ENCODE peak calls at places on chromosomes 16 and 17, in six cellular contexts. One of them, this sample, is unnamed.

GRCh38 chr16:77298638-77299360 is 99.6 kb downstream of the SYCE1L start:
- DNase-seq in frontal cortex: no peak
- DNase-seq in NCI-H748 treated with DMSO at 0.1 percent for 48 hours: no peak
- DNase-seq in substantia nigra: no peak
- DNase-seq in CD14-positive monocyte: no peak
- DNase-seq in thoracic aorta: no peak
- DNase-seq in this sample: peak; percentile 45

GRCh38 chr16:76943936-76944335 is 247.1 kb upstream of the MON1B start:
- DNase-seq in frontal cortex: no peak
- DNase-seq in NCI-H748 treated with DMSO at 0.1 percent for 48 hours: peak; percentile 40
- DNase-seq in substantia nigra: no peak
- DNase-seq in CD14-positive monocyte: no peak
- DNase-seq in thoracic aorta: no peak
- DNase-seq in this sample: no peak

GRCh38 chr16:66741131-66741900 is 10.1 kb downstream of the DYNC1LI2 start:
- DNase-seq in frontal cortex: peak; percentile 62
- DNase-seq in NCI-H748 treated with DMSO at 0.1 percent for 48 hours: no peak
- DNase-seq in substantia nigra: peak; percentile 96
- DNase-seq in CD14-positive monocyte: no peak
- DNase-seq in thoracic aorta: peak; percentile 83
- DNase-seq in this sample: peak; percentile 95

GRCh38 chr17:57885148-57885915 is 35.5 kb upstream of the MRPS23 start:
- DNase-seq in frontal cortex: no peak
- DNase-seq in NCI-H748 treated with DMSO at 0.1 percent for 48 hours: no peak
- DNase-seq in substantia nigra: no peak
- DNase-seq in CD14-positive monocyte: no peak
- DNase-seq in thoracic aorta: no peak
- DNase-seq in this sample: no peak

GRCh38 chr17:11292491-11292890 is 51.5 kb downstream of the SHISA6 start:
- DNase-seq in frontal cortex: no peak
- DNase-seq in NCI-H748 treated with DMSO at 0.1 percent for 48 hours: no peak
- DNase-seq in substantia nigra: no peak
- DNase-seq in CD14-positive monocyte: no peak
- DNase-seq in thoracic aorta: no peak
- DNase-seq in this sample: no peak

GRCh38 chr16:66521951-66522771 is 27.8 kb downstream of the TK2 start:
- DNase-seq in frontal cortex: no peak
- DNase-seq in NCI-H748 treated with DMSO at 0.1 percent for 48 hours: no peak
- DNase-seq in substantia nigra: no peak
- DNase-seq in CD14-positive monocyte: peak; percentile 91
- DNase-seq in thoracic aorta: no peak
- DNase-seq in this sample: no peak

GRCh38 chr16:89308391-89309333 is 91.2 kb downstream of the ZNF778 start:
- DNase-seq in frontal cortex: no peak
- DNase-seq in NCI-H748 treated with DMSO at 0.1 percent for 48 hours: no peak
- DNase-seq in substantia nigra: no peak
- DNase-seq in CD14-positive monocyte: no peak
- DNase-seq in thoracic aorta: no peak
- DNase-seq in this sample: no peak

GRCh38 chr17:57861000-57861736 is 11.3 kb upstream of the MRPS23 start:
- DNase-seq in frontal cortex: no peak
- DNase-seq in NCI-H748 treated with DMSO at 0.1 percent for 48 hours: peak; percentile 14
- DNase-seq in substantia nigra: no peak
- DNase-seq in CD14-positive monocyte: peak; percentile 87
- DNase-seq in thoracic aorta: peak; percentile 36
- DNase-seq in this sample: peak; percentile 88

GRCh38 chr17:33521784-33522183 is 228.7 kb upstream of the ASIC2 start:
- DNase-seq in frontal cortex: no peak
- DNase-seq in NCI-H748 treated with DMSO at 0.1 percent for 48 hours: no peak
- DNase-seq in substantia nigra: no peak
- DNase-seq in CD14-positive monocyte: no peak
- DNase-seq in thoracic aorta: no peak
- DNase-seq in this sample: no peak

GRCh38 chr16:70789231-70789926 is 11.6 kb downstream of the VAC14 start:
- DNase-seq in frontal cortex: no peak
- DNase-seq in NCI-H748 treated with DMSO at 0.1 percent for 48 hours: no peak
- DNase-seq in substantia nigra: no peak
- DNase-seq in CD14-positive monocyte: no peak
- DNase-seq in thoracic aorta: no peak
- DNase-seq in this sample: peak; percentile 88

GRCh38 chr17:36728030-36728991 is 126.9 kb downstream of the MRM1 start:
- DNase-seq in frontal cortex: no peak
- DNase-seq in NCI-H748 treated with DMSO at 0.1 percent for 48 hours: no peak
- DNase-seq in substantia nigra: no peak
- DNase-seq in CD14-positive monocyte: no peak
- DNase-seq in thoracic aorta: no peak
- DNase-seq in this sample: no peak

GRCh38 chr16:19688396-19689024 is 29.5 kb downstream of the KNOP1 start:
- DNase-seq in frontal cortex: no peak
- DNase-seq in NCI-H748 treated with DMSO at 0.1 percent for 48 hours: no peak
- DNase-seq in substantia nigra: no peak
- DNase-seq in CD14-positive monocyte: no peak
- DNase-seq in thoracic aorta: no peak
- DNase-seq in this sample: no peak

GRCh38 chr17:38588775-38589174 is 17.0 kb downstream of the SRCIN1 start:
- DNase-seq in frontal cortex: no peak
- DNase-seq in NCI-H748 treated with DMSO at 0.1 percent for 48 hours: no peak
- DNase-seq in substantia nigra: no peak
- DNase-seq in CD14-positive monocyte: no peak
- DNase-seq in thoracic aorta: no peak
- DNase-seq in this sample: no peak

GRCh38 chr17:59277031-59277430 is 54.4 kb upstream of the YPEL2 start:
- DNase-seq in frontal cortex: no peak
- DNase-seq in NCI-H748 treated with DMSO at 0.1 percent for 48 hours: no peak
- DNase-seq in substantia nigra: no peak
- DNase-seq in CD14-positive monocyte: no peak
- DNase-seq in thoracic aorta: no peak
- DNase-seq in this sample: no peak

GRCh38 chr16:30018731-30019158 is 4.3 kb upstream of the C16orf92 start:
- DNase-seq in frontal cortex: no peak
- DNase-seq in NCI-H748 treated with DMSO at 0.1 percent for 48 hours: no peak
- DNase-seq in substantia nigra: no peak
- DNase-seq in CD14-positive monocyte: no peak
- DNase-seq in thoracic aorta: no peak
- DNase-seq in this sample: no peak

GRCh38 chr17:83194761-83195329 is 115.4 kb downstream of the METRNL start:
- DNase-seq in frontal cortex: no peak
- DNase-seq in NCI-H748 treated with DMSO at 0.1 percent for 48 hours: no peak
- DNase-seq in substantia nigra: no peak
- DNase-seq in CD14-positive monocyte: peak; percentile 49
- DNase-seq in thoracic aorta: no peak
- DNase-seq in this sample: peak; percentile 83

GRCh38 chr16:2956566-2956956 is 7.5 kb upstream of the KREMEN2 start:
- DNase-seq in frontal cortex: no peak
- DNase-seq in NCI-H748 treated with DMSO at 0.1 percent for 48 hours: no peak
- DNase-seq in substantia nigra: no peak
- DNase-seq in CD14-positive monocyte: no peak
- DNase-seq in thoracic aorta: no peak
- DNase-seq in this sample: no peak

GRCh38 chr17:64780096-64781012 is 118.2 kb upstream of the SMURF2 start:
- DNase-seq in frontal cortex: peak; percentile 55
- DNase-seq in NCI-H748 treated with DMSO at 0.1 percent for 48 hours: peak; percentile 47
- DNase-seq in substantia nigra: no peak
- DNase-seq in CD14-positive monocyte: peak; percentile 64
- DNase-seq in thoracic aorta: no peak
- DNase-seq in this sample: peak; percentile 73

GRCh38 chr17:57875109-57876022 is 25.5 kb upstream of the MRPS23 start:
- DNase-seq in frontal cortex: peak; percentile 60
- DNase-seq in NCI-H748 treated with DMSO at 0.1 percent for 48 hours: no peak
- DNase-seq in substantia nigra: peak; percentile 86
- DNase-seq in CD14-positive monocyte: no peak
- DNase-seq in thoracic aorta: peak; percentile 68
- DNase-seq in this sample: peak; percentile 88

GRCh38 chr17:27244481-27245223 is 49.3 kb upstream of the WSB1 start:
- DNase-seq in frontal cortex: no peak
- DNase-seq in NCI-H748 treated with DMSO at 0.1 percent for 48 hours: no peak
- DNase-seq in substantia nigra: peak; percentile 20
- DNase-seq in CD14-positive monocyte: peak; percentile 89
- DNase-seq in thoracic aorta: peak; percentile 48
- DNase-seq in this sample: peak; percentile 88

GRCh38 chr16:76278976-76279375 is 1.8 kb downstream of the CNTNAP4 start:
- DNase-seq in frontal cortex: no peak
- DNase-seq in NCI-H748 treated with DMSO at 0.1 percent for 48 hours: peak; percentile 35
- DNase-seq in substantia nigra: no peak
- DNase-seq in CD14-positive monocyte: no peak
- DNase-seq in thoracic aorta: no peak
- DNase-seq in this sample: no peak

This sample was measured in tibial artery.